ENCODE peak calls at places on chromosomes 13 and 19, in six cellular contexts. U, B, D, F, C and X are unnamed samples.

GRCh38 chr13:75432045-75432444 is 49.9 kb downstream of the TBC1D4 start:
- DNase-seq in U (no peak), D (no peak), C (no peak), F (no peak), B (no peak), X (no peak)

GRCh38 chr13:86282450-86282849 is 483.2 kb upstream of the SLITRK6 start:
- DNase-seq in D (peak), F (no peak), U (no peak), B (no peak), C (no peak), X (no peak)

GRCh38 chr13:102405499-102406079 is 3.7 kb upstream of the FGF14 start:
- DNase-seq in F (no peak), C (no peak), D (peak), B (no peak), U (no peak), X (no peak)

GRCh38 chr19:14536926-14537692 is 7.7 kb downstream of the TECR start:
- DNase-seq in C (no peak), U (peak), B (no peak), D (peak), F (no peak), X (no peak)

GRCh38 chr13:102872131-102872530 is 26.3 kb downstream of the ERCC5 start:
- DNase-seq in U (no peak), C (no peak), B (no peak), D (no peak), F (no peak), X (no peak)

GRCh38 chr13:107865643-107866006 is 349.7 kb downstream of the LIG4 start:
- DNase-seq in F (no peak), B (no peak), D (no peak), U (no peak), C (no peak), X (no peak)

GRCh38 chr13:99471231-99472202 is 29.8 kb upstream of the TM9SF2 start:
- DNase-seq in F (no peak), C (no peak), U (no peak), B (no peak), D (no peak), X (no peak)

GRCh38 chr19:47232422-47233211 is 1.6 kb upstream of the BBC3 start:
- DNase-seq in U (peak), D (no peak), F (no peak), B (no peak), C (no peak), X (peak)

GRCh38 chr19:37078717-37079032 is 442 bp downstream of the ZNF420 start:
- DNase-seq in C (no peak), U (no peak), B (no peak), F (no peak), D (no peak), X (no peak)

GRCh38 chr19:37074819-37075362 is 3.3 kb upstream of the ZNF420 start:
- DNase-seq in C (no peak), U (no peak), D (no peak), B (no peak), F (no peak), X (no peak)

GRCh38 chr19:37077615-37077928 is 661 bp upstream of the ZNF420 start:
- DNase-seq in B (no peak), D (peak), U (peak), F (no peak), C (no peak), X (no peak)

GRCh38 chr19:37079238-37079637 is 1.0 kb downstream of the ZNF420 start:
- DNase-seq in B (peak), F (no peak), U (no peak), D (no peak), C (no peak), X (no peak)

GRCh38 chr19:37077929-37078716 is at the start of gene ZNF420:
- DNase-seq in U (peak), D (peak), F (peak), C (peak), B (peak), X (no peak)
- H3K27ac ChIP-seq in U (peak), D (peak), F (peak), C (peak), B (peak), X (no peak)

GRCh38 chr13:33276581-33276980 is 9.0 kb downstream of the STARD13 start:
- DNase-seq in F (no peak), C (no peak), D (no peak), U (no peak), B (no peak), X (no peak)

GRCh38 chr13:33279414-33279813 is 6.1 kb downstream of the STARD13 start:
- DNase-seq in B (no peak), F (no peak), D (no peak), U (no peak), C (no peak), X (no peak)

GRCh38 chr13:33278923-33279322 is 6.6 kb downstream of the STARD13 start:
- DNase-seq in U (no peak), B (no peak), C (no peak), D (no peak), F (no peak), X (no peak)

GRCh38 chr13:33277351-33277750 is 8.2 kb downstream of the STARD13 start:
- DNase-seq in C (no peak), U (no peak), B (no peak), F (no peak), D (no peak), X (no peak)

DNA sequence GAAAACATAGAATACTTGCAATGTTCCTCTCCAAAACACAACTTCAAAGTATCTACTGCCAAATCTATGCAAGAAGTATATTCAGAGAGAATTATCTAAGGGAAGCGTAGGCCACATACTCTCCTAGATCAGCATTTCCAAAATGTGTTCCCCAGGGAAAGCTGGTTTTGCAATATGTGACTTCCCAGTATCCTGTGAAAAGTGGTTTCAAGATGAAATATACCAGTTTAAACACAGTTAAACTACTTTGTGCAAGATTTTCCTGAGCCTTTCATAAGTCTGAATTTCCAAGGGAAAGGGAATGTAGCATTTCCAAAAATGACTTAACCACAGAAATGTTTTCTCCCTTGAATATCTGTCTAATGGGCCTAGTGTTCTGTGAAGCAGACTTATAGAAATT is 7.6 kb downstream of the STARD13 start:
- DNase-seq in C (no peak), B (no peak), D (no peak), F (peak), U (no peak), X (no peak)
- H3K27ac ChIP-seq in C (no peak), B (no peak), D (no peak), F (peak), U (peak), X (peak)

GRCh38 chr19:42461700-42462324 is 19.1 kb upstream of the CXCL17 start:
- DNase-seq in C (no peak), D (no peak), B (no peak), F (no peak), U (no peak), X (no peak)
- H3K27ac ChIP-seq in C (no peak), D (no peak), B (no peak), F (peak), U (no peak), X (no peak)

GRCh38 chr19:4807188-4807587 is 15.7 kb downstream of the FEM1A start:
- DNase-seq in F (no peak), B (peak), C (no peak), D (no peak), U (no peak), X (no peak)

GRCh38 chr19:4814625-4815425 is 16.7 kb downstream of the TICAM1 start:
- DNase-seq in U (no peak), B (no peak), C (no peak), F (no peak), D (no peak), X (peak)

GRCh38 chr19:4815426-4816387 is 15.8 kb downstream of the TICAM1 start:
- DNase-seq in C (peak), F (peak), D (peak), U (peak), B (peak), X (peak)

GRCh38 chr19:4816388-4817165 is 14.9 kb downstream of the TICAM1 start:
- DNase-seq in D (no peak), C (no peak), B (no peak), F (no peak), U (no peak), X (no peak)

DNA sequence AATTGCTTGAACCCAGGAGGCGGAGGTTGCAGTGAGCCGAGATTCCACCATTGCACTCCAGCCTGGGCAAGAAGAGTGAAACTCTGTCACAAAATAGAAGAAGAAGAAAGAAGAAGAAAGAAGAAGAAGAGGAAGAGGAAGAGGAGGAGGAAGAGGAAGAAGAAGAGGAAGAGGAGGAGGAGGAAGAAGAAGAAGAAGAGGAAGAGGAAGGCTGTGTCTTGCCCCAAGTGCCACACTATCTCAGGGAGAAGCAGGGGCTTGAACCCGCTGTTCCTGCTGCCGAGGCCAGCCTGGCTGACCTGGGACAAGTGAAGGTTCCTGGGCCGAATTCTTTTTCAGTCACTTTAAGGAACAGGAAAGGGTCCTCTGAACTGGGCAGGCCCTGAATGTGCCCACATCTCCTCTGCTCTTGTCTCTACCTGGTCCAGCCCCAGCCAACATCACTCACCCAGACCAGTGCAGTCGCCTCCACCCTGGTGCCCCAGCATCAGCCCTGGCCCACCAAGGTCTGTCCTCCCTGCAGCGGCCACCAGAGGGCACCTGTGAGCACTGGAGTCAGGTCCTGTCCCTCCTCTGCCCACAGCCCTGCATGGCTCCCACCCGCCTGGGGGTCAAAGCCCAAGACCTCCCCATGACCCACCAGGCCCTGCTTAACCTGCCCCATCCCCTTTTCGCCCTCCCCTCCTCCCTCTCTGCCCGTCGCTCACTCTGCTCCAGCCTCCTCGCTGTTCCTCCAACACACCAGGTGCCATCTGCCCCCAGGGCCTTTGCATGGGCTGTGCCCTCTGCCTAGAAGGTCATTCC is 20.0 kb downstream of the TICAM1 start:
- DNase-seq in U (peak), B (peak), D (peak), F (peak), C (peak), X (peak)
- H3K27ac ChIP-seq in U (no peak), B (no peak), D (no peak), F (peak), C (no peak), X (no peak)

GRCh38 chr19:18055967-18056366 is 30.8 kb downstream of the IL12RB1 start:
- DNase-seq in C (no peak), B (no peak), F (no peak), D (no peak), U (no peak), X (no peak)

GRCh38 chr19:18049390-18049789 is 37.3 kb downstream of the IL12RB1 start:
- DNase-seq in B (no peak), C (no peak), F (peak), D (no peak), U (peak), X (no peak)

GRCh38 chr19:18051887-18052286 is 34.8 kb downstream of the IL12RB1 start:
- DNase-seq in U (peak), D (no peak), C (no peak), B (no peak), F (no peak), X (no peak)

GRCh38 chr19:18057557-18057956 is 29.2 kb downstream of the IL12RB1 start:
- DNase-seq in C (no peak), F (peak), B (no peak), U (peak), D (no peak), X (no peak)

GRCh38 chr19:18053571-18054219 is 33.0 kb downstream of the IL12RB1 start:
- DNase-seq in C (no peak), F (no peak), U (peak), B (no peak), D (no peak), X (peak)
- H3K27ac ChIP-seq in C (no peak), F (no peak), U (no peak), B (no peak), D (no peak), X (peak)

DNA sequence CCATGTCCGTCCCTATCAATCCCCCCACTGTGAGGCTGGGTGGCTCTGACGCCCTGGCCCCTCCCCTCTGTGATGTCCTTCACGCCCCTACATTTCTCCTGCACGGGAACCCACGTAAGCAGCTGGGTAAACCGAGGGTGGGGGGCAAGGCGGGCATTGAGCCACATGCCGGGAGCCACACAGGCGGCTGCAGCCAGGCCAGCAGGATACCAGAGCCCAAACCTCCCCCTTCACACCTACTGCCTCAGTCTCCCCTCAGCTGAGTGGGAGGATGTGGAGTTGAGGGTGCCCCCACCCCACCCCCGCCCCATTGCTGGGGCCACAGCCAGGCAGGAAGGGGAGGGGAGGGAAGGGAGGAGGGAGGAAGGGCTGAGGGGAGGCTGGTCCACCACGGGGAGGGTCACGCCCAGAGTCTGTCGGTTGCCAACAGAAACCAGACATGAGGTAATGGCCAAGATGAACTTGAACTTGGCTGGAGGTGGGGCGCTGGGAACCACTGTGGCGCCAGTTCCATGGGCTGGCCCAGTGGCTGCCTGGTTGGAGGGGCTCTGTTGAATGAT is 20.9 kb downstream of the SMIM24 start:
- DNase-seq in F (peak), U (peak), D (no peak), C (no peak), B (no peak), X (no peak)
- H3K27ac ChIP-seq in F (peak), U (peak), D (no peak), C (no peak), B (no peak), X (no peak)

GRCh38 chr19:39413903-39414608 is 1.6 kb downstream of the PLEKHG2 start:
- DNase-seq in B (no peak), C (no peak), F (no peak), D (no peak), U (peak), X (peak)

GRCh38 chr19:39411832-39412099 is 703 bp upstream of the PLEKHG2 start:
- DNase-seq in B (peak), D (peak), C (peak), U (peak), F (peak), X (peak)

GRCh38 chr19:39413269-39413902 is 917 bp downstream of the PLEKHG2 start:
- DNase-seq in B (no peak), F (no peak), U (peak), C (no peak), D (no peak), X (peak)

GRCh38 chr19:39412100-39412866 is at the start of gene PLEKHG2:
- DNase-seq in C (peak), F (peak), B (peak), U (peak), D (peak), X (peak)

DNA sequence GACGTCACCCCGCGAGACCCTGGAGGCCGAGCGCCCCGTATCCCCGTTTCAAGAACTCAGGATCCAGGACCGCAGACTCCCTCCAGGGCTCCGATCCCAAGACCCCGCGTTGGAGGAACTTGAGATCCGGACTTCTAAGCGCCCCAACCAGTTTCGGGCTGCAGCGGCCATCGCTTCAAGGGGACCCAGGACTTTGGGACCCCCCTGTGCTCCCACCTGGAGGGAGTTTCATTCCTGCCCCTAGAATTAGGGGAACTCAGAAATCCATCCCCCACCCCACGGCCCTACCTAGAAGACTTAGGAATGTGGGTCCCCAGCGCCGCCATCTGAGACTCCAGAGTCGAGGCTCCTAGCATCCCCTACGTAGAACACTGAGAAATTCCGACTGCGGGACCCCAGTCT is 399 bp downstream of the PLEKHG2 start:
- DNase-seq in F (no peak), C (no peak), B (no peak), U (peak), D (no peak), X (peak)
- H3K27ac ChIP-seq in F (peak), C (peak), B (peak), U (peak), D (peak), X (peak)

GRCh38 chr13:39601636-39602035 is 1.4 kb downstream of the LHFPL6 start:
- DNase-seq in D (no peak), F (no peak), U (no peak), B (no peak), C (no peak), X (no peak)
- H3K27ac ChIP-seq in D (no peak), F (peak), U (no peak), B (no peak), C (no peak), X (no peak)

DNA sequence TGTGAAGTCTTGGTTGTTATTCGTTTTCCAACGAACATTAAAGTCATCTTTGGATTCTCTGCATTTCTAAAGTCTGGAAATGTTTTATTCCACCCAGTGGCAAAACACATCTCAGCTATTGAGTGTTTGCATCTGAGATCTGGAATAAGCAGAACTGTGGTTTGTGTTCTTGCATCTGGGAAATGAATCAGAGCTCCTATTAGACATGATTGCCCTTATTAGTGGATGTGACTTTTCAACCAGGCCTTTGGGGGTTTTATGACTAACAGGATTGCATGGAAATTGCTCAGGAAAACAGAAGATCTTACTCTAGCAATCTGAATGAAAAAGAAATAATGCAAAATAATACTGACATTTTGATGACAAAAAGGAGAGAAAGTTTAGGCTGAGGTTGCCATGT is 488.8 kb downstream of the IRS2 start:
- DNase-seq in U (no peak), D (no peak), B (no peak), C (no peak), F (no peak), X (peak)
- H3K27ac ChIP-seq in U (no peak), D (no peak), B (no peak), C (no peak), F (no peak), X (peak)

GRCh38 chr19:55158423-55158822 is 891 bp upstream of the TNNI3 start:
- DNase-seq in B (no peak), U (no peak), F (no peak), C (no peak), D (no peak), X (no peak)
- H3K27ac ChIP-seq in B (no peak), U (no peak), F (no peak), C (no peak), D (no peak), X (no peak)